ENCODE peak calls at places on chromosome 1, in nine cellular contexts. K is nephron progenitor cell, O is esophagus squamous epithelium, F is mesothelial cell of epicardium, H is fibroblast of lung, V is mucosa of descending colon, M is lower lobe of right lung, Q is adrenal gland, U is astrocyte. T is an unnamed sample.

GRCh38 chr1:168145184-168146159 is 8.7 kb upstream of the GPR161 start:
- DNase-seq in K (peak; percentile 95), O (no peak), F (peak; percentile 73), H (peak; percentile 83), V (peak; percentile 92), M (peak; percentile 89), Q (peak; percentile 86), U (peak; percentile 61), T (peak; percentile 93)

GRCh38 chr1:29645586-29645985 is 409.3 kb downstream of the PTPRU start:
- DNase-seq in K (no peak), O (no peak), F (no peak), H (no peak), V (no peak), M (no peak), Q (no peak), U (no peak), T (peak; percentile 0)

GRCh38 chr1:2604156-2604853 is 17.7 kb downstream of the PRXL2B start:
- DNase-seq in K (no peak), O (no peak), F (no peak), H (no peak), V (no peak), M (no peak), Q (no peak), U (no peak), T (no peak)

GRCh38 chr1:99438656-99439055 is 174.4 kb downstream of the PLPPR4 start:
- DNase-seq in K (no peak), O (no peak), F (no peak), H (no peak), V (no peak), M (no peak), Q (no peak), U (no peak), T (no peak)

GRCh38 chr1:37948841-37949240 is 2.0 kb upstream of the INPP5B start:
- DNase-seq in K (no peak), O (no peak), F (no peak), H (no peak), V (no peak), M (no peak), Q (no peak), U (no peak), T (no peak)

GRCh38 chr1:152505083-152505482 is 5.5 kb upstream of the LCE5A start:
- DNase-seq in K (no peak), O (no peak), F (no peak), H (no peak), V (no peak), M (no peak), Q (no peak), U (no peak), T (no peak)

GRCh38 chr1:246128494-246129069 is 378.5 kb downstream of the SMYD3 start:
- DNase-seq in K (no peak), O (no peak), F (no peak), H (no peak), V (no peak), M (no peak), Q (no peak), U (no peak), T (no peak)

GRCh38 chr1:2916153-2916552 is 105.1 kb upstream of the ACTRT2 start:
- DNase-seq in K (no peak), O (no peak), F (no peak), H (no peak), V (no peak), M (no peak), Q (no peak), U (no peak), T (no peak)

GRCh38 chr1:12083766-12084165 is 20.7 kb downstream of the TNFRSF8 start:
- DNase-seq in K (no peak), O (no peak), F (no peak), H (peak; percentile 42), V (no peak), M (no peak), Q (no peak), U (peak; percentile 86), T (no peak)

GRCh38 chr1:173527151-173527826 is 50.2 kb downstream of the PRDX6 start:
- DNase-seq in K (no peak), O (no peak), F (no peak), H (peak; percentile 65), V (peak; percentile 10), M (no peak), Q (peak; percentile 88), U (no peak), T (no peak)

GRCh38 chr1:231359113-231359512 is 21.0 kb downstream of the SPRTN start:
- DNase-seq in K (no peak), O (no peak), F (no peak), H (peak; percentile 91), V (no peak), M (no peak), Q (peak; percentile 40), U (peak; percentile 89), T (no peak)

GRCh38 chr1:226738421-226738994 is 574 bp downstream of the ITPKB start:
- DNase-seq in K (peak; percentile 61), O (no peak), F (no peak), H (peak; percentile 44), V (no peak), M (peak; percentile 65), Q (no peak), U (no peak), T (peak; percentile 40)
- TF ChIP-seq CTCF in K (no peak), O (no peak), F (no peak), H (no peak), V (no peak), M (no peak), Q (no peak), U (no peak), T (no peak)

GRCh38 chr1:242023805-242024204 is 24.9 kb upstream of the MAP1LC3C start:
- DNase-seq in K (no peak), O (no peak), F (no peak), H (no peak), V (no peak), M (no peak), Q (no peak), U (no peak), T (no peak)
- TF ChIP-seq CTCF in K (no peak), O (no peak), F (no peak), H (no peak), V (no peak), M (no peak), Q (no peak), U (no peak), T (no peak)

GRCh38 chr1:44514673-44515072 is 109.6 kb downstream of the RNF220 start:
- DNase-seq in K (no peak), O (no peak), F (no peak), H (no peak), V (no peak), M (no peak), Q (no peak), U (no peak), T (no peak)

GRCh38 chr1:44511769-44512168 is 106.7 kb downstream of the RNF220 start:
- DNase-seq in K (no peak), O (no peak), F (no peak), H (no peak), V (no peak), M (no peak), Q (no peak), U (no peak), T (no peak)

GRCh38 chr1:44513111-44513510 is 108.1 kb downstream of the RNF220 start:
- DNase-seq in K (no peak), O (no peak), F (no peak), H (no peak), V (no peak), M (no peak), Q (no peak), U (no peak), T (no peak)

GRCh38 chr1:44511363-44511762 is 106.3 kb downstream of the RNF220 start:
- DNase-seq in K (no peak), O (no peak), F (no peak), H (no peak), V (no peak), M (no peak), Q (no peak), U (no peak), T (no peak)

DNA sequence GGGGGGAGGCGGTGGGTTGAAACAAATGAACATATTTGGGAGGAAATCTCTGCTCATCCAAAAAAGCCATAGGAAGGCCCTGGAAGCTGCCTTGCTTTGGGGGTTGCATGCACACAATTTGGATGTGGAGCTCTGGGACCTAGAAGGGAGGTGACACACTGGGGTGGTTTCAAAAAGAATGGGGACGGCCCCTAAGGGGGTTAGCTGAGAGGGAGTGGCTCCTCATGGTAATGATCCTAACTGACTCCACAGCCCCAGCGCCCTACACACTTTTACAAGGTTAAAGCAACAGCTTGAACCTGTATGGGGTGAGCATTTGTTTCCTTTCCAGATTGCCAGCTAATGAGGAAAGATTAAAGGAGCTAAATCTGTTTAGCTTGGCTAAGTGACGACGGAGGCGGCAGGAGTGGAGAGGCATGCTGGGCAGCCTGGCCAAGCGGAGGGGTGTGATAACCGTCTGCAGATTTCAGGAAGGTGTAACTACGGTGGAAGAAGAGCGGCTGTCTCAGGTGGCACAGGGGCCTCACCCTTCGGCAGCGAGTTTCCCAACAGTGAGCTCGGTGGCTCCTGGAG is 107.3 kb downstream of the RNF220 start:
- DNase-seq in K (no peak), O (no peak), F (no peak), H (no peak), V (no peak), M (no peak), Q (no peak), U (no peak), T (no peak)
- TF ChIP-seq CTCF in K (no peak), O (no peak), F (no peak), H (no peak), V (no peak), M (no peak), Q (no peak), U (no peak), T (no peak)

GRCh38 chr1:177355575-177355974 is 184.8 kb downstream of the BRINP2 start:
- DNase-seq in K (peak; percentile 42), O (no peak), F (no peak), H (peak; percentile 47), V (peak; percentile 49), M (no peak), Q (peak; percentile 23), U (peak; percentile 2), T (peak; percentile 40)
- TF ChIP-seq CTCF in K (peak; percentile 58), O (no peak), F (no peak), H (peak; percentile 60), V (no peak), M (peak; percentile 25), Q (peak; percentile 26), U (peak; percentile 39), T (peak; percentile 59)

DNA sequence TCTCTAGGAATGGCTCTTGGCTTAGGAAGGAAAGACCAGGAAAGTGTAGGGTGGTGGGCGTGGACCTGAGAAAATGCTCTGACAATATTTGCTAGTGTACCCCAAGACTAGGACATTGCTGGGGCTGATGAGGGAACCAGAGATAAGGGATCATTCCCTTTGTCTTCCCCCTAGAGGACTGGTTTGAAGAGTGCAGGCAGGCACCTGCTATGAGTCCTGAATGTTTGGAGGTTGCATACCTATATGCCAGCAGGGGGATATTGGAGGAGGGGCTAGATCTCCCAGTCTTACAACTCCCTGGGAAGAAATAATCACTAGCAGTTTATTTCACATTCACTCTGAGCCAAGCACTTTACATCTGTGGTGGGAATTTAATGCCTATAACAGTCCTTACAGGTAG is 6.0 kb upstream of the BCL10 start:
- DNase-seq in K (no peak), O (no peak), F (no peak), H (no peak), V (no peak), M (no peak), Q (no peak), U (no peak), T (no peak)
- TF ChIP-seq CTCF in K (no peak), O (no peak), F (no peak), H (no peak), V (no peak), M (no peak), Q (no peak), U (peak; percentile 7), T (no peak)